ENCODE peak calls at places on chromosomes 7 and 10, in seven cellular contexts. R is mesenchymal stem cell, U is IMR-90, H is mesendoderm, A is H1, T is H9, K is trophoblast cell. Y is an unnamed sample.

GRCh38 chr10:6504296-6504695 is 75.8 kb downstream of the PRKCQ start:
- DNase-seq in H (no peak), R (no peak), T (no peak), A (no peak), U (no peak), K (no peak), Y (no peak)

GRCh38 chr7:132393789-132394261 is 182.4 kb downstream of the PLXNA4 start:
- DNase-seq in K (no peak), U (no peak), A (no peak), T (no peak), H (no peak), R (no peak), Y (no peak)

GRCh38 chr7:130084037-130084875 is 13.9 kb downstream of the KLHDC10 start:
- DNase-seq in R (no peak), H (peak), K (peak), T (no peak), U (no peak), A (no peak), Y (no peak)

GRCh38 chr10:6083523-6084475 is 5.0 kb upstream of the RBM17 start:
- DNase-seq in K (no peak), T (no peak), U (peak), R (no peak), H (peak), A (no peak), Y (no peak)

GRCh38 chr7:74141705-74142104 is 32.5 kb upstream of the EIF4H start:
- DNase-seq in H (peak), A (no peak), K (peak), T (peak), U (no peak), R (no peak), Y (no peak)

GRCh38 chr7:82975811-82976468 is 186.7 kb downstream of the PCLO start:
- DNase-seq in R (no peak), H (no peak), K (peak), A (no peak), T (no peak), U (no peak), Y (no peak)

GRCh38 chr10:124092270-124093075 is 925 bp downstream of the CHST15 start:
- DNase-seq in H (peak), T (peak), U (no peak), K (peak), A (peak), R (peak), Y (peak)

GRCh38 chr10:126073606-126074005 is 177.2 kb downstream of the FANK1 start:
- DNase-seq in R (no peak), K (peak), A (no peak), H (no peak), T (no peak), U (peak), Y (no peak)

GRCh38 chr10:114850126-114850525 is 28.5 kb downstream of the FHIP2A start:
- DNase-seq in U (no peak), H (no peak), K (no peak), A (no peak), R (no peak), T (no peak), Y (no peak)

GRCh38 chr10:483266-483665 is 206.2 kb downstream of the DIP2C start:
- DNase-seq in H (no peak), T (peak), U (no peak), R (no peak), A (peak), K (no peak), Y (no peak)

GRCh38 chr7:152674860-152675760 is 831 bp downstream of the XRCC2 start:
- DNase-seq in K (peak), R (peak), H (peak), A (no peak), U (peak), T (no peak), Y (no peak)

GRCh38 chr7:54956865-54957264 is 62.0 kb upstream of the EGFR start:
- DNase-seq in U (no peak), H (no peak), T (no peak), A (no peak), K (no peak), R (no peak), Y (no peak)

GRCh38 chr7:7330997-7331396 is 148.7 kb downstream of the C1GALT1 start:
- DNase-seq in U (no peak), K (no peak), A (no peak), R (no peak), H (peak), T (no peak), Y (no peak)

GRCh38 chr10:74322565-74322964 is 171.5 kb downstream of the ADK start:
- DNase-seq in T (no peak), R (no peak), H (no peak), K (no peak), U (no peak), A (no peak), Y (no peak)

GRCh38 chr7:100675581-100676350 is 2.2 kb downstream of the GNB2 start:
- DNase-seq in R (peak), U (peak), K (peak), A (peak), T (peak), H (peak), Y (peak)

GRCh38 chr10:63385254-63385653 is 80.5 kb downstream of the JMJD1C start:
- DNase-seq in T (no peak), H (no peak), R (no peak), A (no peak), K (no peak), U (no peak), Y (no peak)

GRCh38 chr10:132354356-132355094 is 22.5 kb downstream of the LRRC27 start:
- DNase-seq in T (no peak), K (no peak), R (no peak), H (no peak), U (no peak), A (no peak), Y (no peak)

GRCh38 chr7:69691734-69692133 is 93.5 kb downstream of the AUTS2 start:
- DNase-seq in T (no peak), U (no peak), A (no peak), R (no peak), K (no peak), H (no peak), Y (no peak)

GRCh38 chr7:129750091-129750870 is 138.8 kb downstream of the NRF1 start:
- DNase-seq in U (no peak), T (no peak), R (no peak), A (no peak), H (no peak), K (no peak), Y (no peak)

GRCh38 chr10:11237571-11237970 is 219.9 kb downstream of the CELF2 start:
- DNase-seq in H (no peak), A (no peak), R (no peak), T (no peak), K (no peak), U (no peak), Y (no peak)

GRCh38 chr7:99000196-99000903 is 122.0 kb downstream of the TRRAP start:
- DNase-seq in R (no peak), A (no peak), H (no peak), U (no peak), K (no peak), T (no peak), Y (no peak)

GRCh38 chr7:111264111-111264868 is 173.4 kb downstream of the LRRN3 start:
- DNase-seq in T (no peak), K (no peak), U (no peak), H (no peak), R (no peak), A (no peak), Y (no peak)

DNA sequence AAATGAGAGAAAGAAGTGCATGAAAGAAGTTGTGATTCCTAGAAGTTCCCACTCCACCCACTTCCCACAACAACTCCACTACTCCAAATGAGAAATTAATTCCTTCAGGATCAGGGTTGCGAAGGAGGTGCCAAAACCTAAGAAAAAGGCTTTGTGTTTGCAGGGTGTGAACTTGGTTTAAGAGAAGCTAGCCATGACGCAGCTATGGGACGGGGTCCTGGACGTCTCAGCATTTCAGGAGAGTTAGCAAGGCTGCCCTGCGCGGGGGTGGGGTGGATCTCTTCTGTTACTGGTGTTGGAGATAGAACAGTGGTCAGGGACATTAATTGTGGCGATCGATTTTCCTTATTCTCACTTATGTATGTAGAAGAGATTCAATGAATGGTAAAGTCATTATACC is 61.2 kb downstream of the CHST3 start:
- DNase-seq in A (no peak), T (no peak), K (no peak), H (no peak), R (no peak), U (no peak), Y (no peak)
- H2BK120ac ChIP-seq in A (no peak), T (no peak), K (no peak), H (no peak), R (no peak), U (no peak), Y (no peak)

DNA sequence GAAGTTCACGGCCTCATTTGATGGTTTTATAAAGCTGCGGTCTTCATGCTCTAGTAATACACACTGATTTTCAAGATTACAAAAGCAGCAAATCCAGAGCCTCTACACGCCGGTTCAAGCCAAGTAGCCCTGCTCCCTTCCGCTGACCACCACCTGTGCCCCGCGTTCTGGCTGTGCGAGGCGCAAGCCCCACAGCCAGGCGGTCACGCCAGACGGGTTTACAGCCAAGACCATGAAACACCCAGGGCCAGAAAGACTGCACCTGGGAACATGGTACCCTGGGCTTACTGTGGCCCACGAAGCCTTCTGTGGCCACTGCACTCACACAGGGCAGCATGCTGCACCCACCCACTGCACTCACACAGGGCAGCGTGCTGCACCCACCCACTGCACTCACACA is 33.6 kb downstream of the GPER1 start:
- DNase-seq in A (no peak), K (no peak), H (no peak), R (no peak), T (no peak), U (no peak), Y (no peak)
- H2BK120ac ChIP-seq in A (no peak), K (no peak), H (no peak), R (no peak), T (no peak), U (no peak), Y (no peak)

DNA sequence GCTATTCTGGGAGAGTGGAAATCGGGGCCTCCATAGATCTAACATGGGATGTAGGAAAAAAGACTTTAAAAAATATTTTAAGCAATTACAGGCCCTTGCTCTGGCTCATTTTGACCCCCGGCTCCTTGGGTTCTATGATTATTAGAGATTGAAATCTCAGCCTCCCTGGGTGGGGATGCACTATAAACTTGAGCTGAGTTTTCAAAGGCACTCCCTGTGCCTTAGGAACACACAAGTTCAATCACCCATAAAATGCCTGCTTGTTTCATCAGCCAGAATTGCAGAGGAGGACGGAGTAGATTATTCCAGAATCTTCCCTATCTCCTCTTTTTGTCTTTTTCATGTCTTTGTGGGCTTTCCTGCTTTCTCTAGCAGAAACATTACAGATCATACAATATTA is 145.4 kb downstream of the CUBN start:
- DNase-seq in U (no peak), H (no peak), T (no peak), K (no peak), A (no peak), R (no peak), Y (no peak)
- H2BK120ac ChIP-seq in U (peak), H (no peak), T (no peak), K (no peak), A (no peak), R (no peak), Y (no peak)

GRCh38 chr7:94883676-94884075 is 23.7 kb upstream of the PPP1R9A start:
- DNase-seq in A (no peak), K (no peak), R (no peak), U (no peak), T (no peak), H (no peak), Y (no peak)
- H2BK120ac ChIP-seq in A (no peak), K (no peak), R (no peak), U (no peak), T (no peak), H (no peak), Y (no peak)

DNA sequence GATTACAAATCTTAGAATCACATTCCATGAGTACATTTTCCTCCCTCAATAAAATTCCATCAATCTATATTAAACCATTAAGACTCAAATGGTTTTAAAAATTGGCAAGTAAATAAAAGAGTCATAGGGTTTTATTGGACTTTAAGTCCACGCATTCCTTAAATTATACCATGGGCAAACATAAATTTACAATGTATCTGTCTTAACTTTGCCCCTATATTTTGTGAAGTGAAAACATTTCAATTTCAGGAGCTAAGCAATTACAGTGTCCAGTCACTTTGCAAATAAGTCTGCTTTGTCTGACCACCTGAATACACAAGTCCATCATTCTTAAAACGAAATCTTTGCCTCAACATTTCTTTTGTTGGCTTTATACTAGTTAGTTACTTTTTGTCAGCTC is 197.5 kb upstream of the SEMA3D start:
- DNase-seq in T (no peak), H (no peak), R (no peak), K (no peak), U (no peak), A (no peak), Y (no peak)
- H2BK120ac ChIP-seq in T (no peak), H (no peak), R (no peak), K (no peak), U (no peak), A (no peak), Y (no peak)

GRCh38 chr10:66654861-66655260 is 271.0 kb upstream of the LRRTM3 start:
- DNase-seq in R (no peak), T (no peak), H (no peak), U (peak), A (no peak), K (peak), Y (no peak)
- H2BK120ac ChIP-seq in R (no peak), T (no peak), H (no peak), U (peak), A (no peak), K (no peak), Y (no peak)

GRCh38 chr10:121371836-121372235 is 226.4 kb downstream of the FGFR2 start:
- DNase-seq in K (no peak), U (no peak), A (no peak), H (no peak), R (no peak), T (no peak), Y (no peak)

GRCh38 chr10:121374121-121374520 is 224.1 kb downstream of the FGFR2 start:
- DNase-seq in K (no peak), U (no peak), R (no peak), A (no peak), H (no peak), T (no peak), Y (no peak)

GRCh38 chr10:121365566-121365965 is 232.7 kb downstream of the FGFR2 start:
- DNase-seq in A (no peak), K (no peak), R (no peak), T (no peak), H (no peak), U (no peak), Y (no peak)

GRCh38 chr10:121373411-121373810 is 224.8 kb downstream of the FGFR2 start:
- DNase-seq in A (no peak), R (peak), K (no peak), U (no peak), T (no peak), H (no peak), Y (no peak)

DNA sequence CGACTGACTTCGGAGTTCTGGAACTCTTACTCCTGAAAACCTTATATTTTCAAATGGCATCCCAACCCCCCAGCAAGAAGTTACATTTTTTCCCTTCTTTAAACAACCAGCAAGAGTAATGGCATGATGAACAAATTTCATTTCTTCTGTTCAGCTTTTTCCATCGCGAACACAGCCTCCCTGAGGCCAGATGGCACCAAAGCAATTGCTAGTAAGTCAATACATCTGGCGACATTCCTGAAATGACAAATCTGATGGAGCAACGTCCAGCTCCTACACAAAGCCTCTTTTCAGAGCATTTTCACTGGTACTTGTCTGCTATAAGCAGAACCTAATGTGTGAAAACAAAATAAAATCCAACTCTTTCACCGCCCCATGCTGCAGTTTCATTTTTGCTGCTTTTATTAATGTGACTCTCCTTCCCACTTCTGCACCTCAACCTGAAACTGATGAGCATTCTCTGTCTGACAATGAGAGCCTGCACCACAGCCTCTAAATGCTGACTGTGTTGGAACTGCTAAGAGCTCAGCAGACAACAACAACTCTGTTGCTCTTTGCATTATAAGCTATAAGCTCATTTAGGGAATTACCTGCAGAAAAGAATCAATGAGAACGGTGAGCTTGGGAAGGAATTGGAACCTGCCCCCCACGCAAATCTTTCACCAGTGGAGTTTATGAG is 229.8 kb downstream of the FGFR2 start:
- DNase-seq in H (no peak), T (no peak), A (no peak), K (peak), U (no peak), R (no peak), Y (no peak)
- H2BK120ac ChIP-seq in H (no peak), T (no peak), A (no peak), K (no peak), U (no peak), R (no peak), Y (no peak)

Y was measured in neuronal stem cell.